ENCODE peak calls at places on chromosomes 2 and 18, in five cellular contexts. C, Q, X, A and L are unnamed samples.
A peak's percentile ranks its signal among the peaks of the same experiment; 100 is the strongest.

GRCh38 chr2:19786408-19787058 is 115.2 kb downstream of the TTC32 start:
- DNase-seq in C (no peak), Q (peak; percentile 69), X (no peak), A (peak; percentile 57), L (no peak)

GRCh38 chr2:64837116-64837704 is 152.0 kb upstream of the SLC1A4 start:
- DNase-seq in C (no peak), Q (peak; percentile 81), X (no peak), A (peak; percentile 60), L (no peak)

GRCh38 chr2:95030496-95030895 is 5.0 kb downstream of the MAL start:
- DNase-seq in C (no peak), Q (no peak), X (no peak), A (no peak), L (no peak)

GRCh38 chr2:176466918-176467452 is 197.7 kb downstream of the MTX2 start:
- DNase-seq in C (no peak), Q (no peak), X (no peak), A (no peak), L (no peak)

GRCh38 chr2:133641497-133641896 is 73.2 kb upstream of the NCKAP5 start:
- DNase-seq in C (no peak), Q (peak; percentile 50), X (no peak), A (no peak), L (no peak)

GRCh38 chr2:109124982-109125594 is 3.9 kb upstream of the SH3RF3 start:
- DNase-seq in C (no peak), Q (no peak), X (no peak), A (no peak), L (no peak)

GRCh38 chr2:227404575-227404974 is 16.8 kb upstream of the SCYGR1 start:
- DNase-seq in C (no peak), Q (no peak), X (no peak), A (no peak), L (no peak)

GRCh38 chr2:129469389-129469788 is 510.1 kb upstream of the RAB6C start:
- DNase-seq in C (no peak), Q (no peak), X (no peak), A (no peak), L (no peak)

GRCh38 chr18:3983351-3983969 is 471.6 kb downstream of the DLGAP1 start:
- DNase-seq in C (no peak), Q (peak; percentile 96), X (no peak), A (peak; percentile 86), L (peak; percentile 33)

GRCh38 chr18:39647627-39648502 is 2082.3 kb upstream of the CELF4 start:
- DNase-seq in C (no peak), Q (peak; percentile 83), X (no peak), A (peak; percentile 67), L (peak; percentile 74)

GRCh38 chr2:11612553-11613215 is 57.3 kb downstream of the NTSR2 start:
- DNase-seq in C (no peak), Q (no peak), X (no peak), A (no peak), L (no peak)

GRCh38 chr2:43714164-43714563 is 37.9 kb upstream of the C1GALT1C1L start:
- DNase-seq in C (no peak), Q (peak; percentile 70), X (no peak), A (peak; percentile 29), L (peak; percentile 7)

GRCh38 chr2:46849741-46850474 is 65.7 kb downstream of the MCFD2 start:
- DNase-seq in C (no peak), Q (peak; percentile 61), X (no peak), A (no peak), L (peak; percentile 78)

GRCh38 chr2:126911111-126911796 is 12.6 kb downstream of the TEX51 start:
- DNase-seq in C (no peak), Q (no peak), X (no peak), A (no peak), L (no peak)

GRCh38 chr2:238761802-238762373 is 86.0 kb upstream of the TWIST2 start:
- DNase-seq in C (no peak), Q (peak; percentile 20), X (no peak), A (no peak), L (no peak)

GRCh38 chr2:238239552-238239871 is 326 bp downstream of the HES6 start:
- DNase-seq in C (no peak), Q (no peak), X (no peak), A (no peak), L (no peak)

GRCh38 chr18:28174181-28174906 is 2.6 kb downstream of the CDH2 start:
- DNase-seq in C (no peak), Q (no peak), X (no peak), A (no peak), L (no peak)

GRCh38 chr2:96580771-96581170 is 44.2 kb downstream of the ARID5A start:
- DNase-seq in C (no peak), Q (peak; percentile 44), X (no peak), A (no peak), L (no peak)

GRCh38 chr2:38621018-38621417 is 18.3 kb upstream of the HNRNPLL start:
- DNase-seq in C (no peak), Q (no peak), X (no peak), A (no peak), L (no peak)

GRCh38 chr2:211724933-211725332 is 813.7 kb downstream of the ERBB4 start:
- DNase-seq in C (no peak), Q (no peak), X (no peak), A (no peak), L (no peak)

GRCh38 chr2:197604117-197604516 is 71.3 kb downstream of the RFTN2 start:
- DNase-seq in C (no peak), Q (no peak), X (no peak), A (no peak), L (no peak)

GRCh38 chr2:234493117-234493516 is 3.8 kb downstream of the ARL4C start:
- DNase-seq in C (no peak), Q (no peak), X (no peak), A (no peak), L (no peak)